ENCODE peak calls at places on chromosomes 1 and 21, in seven cellular contexts. One of them, this sample, is unnamed.
A peak's percentile ranks its signal among the peaks of the same experiment; 100 is the strongest.

GRCh38 chr1:2942410-2942809 is 78.9 kb upstream of the ACTRT2 start:
- DNase-seq in neuronal stem cell: no peak
- DNase-seq in IMR-90: no peak
- DNase-seq in mesendoderm: no peak
- DNase-seq in trophoblast cell: no peak
- DNase-seq in mesenchymal stem cell: no peak
- DNase-seq in H1: no peak
- DNase-seq in this sample: no peak

GRCh38 chr1:203999618-204000017 is 73.3 kb upstream of the SOX13 start:
- DNase-seq in neuronal stem cell: no peak
- DNase-seq in IMR-90: peak; percentile 33
- DNase-seq in mesendoderm: no peak
- DNase-seq in trophoblast cell: peak; percentile 27
- DNase-seq in mesenchymal stem cell: peak; percentile 7
- DNase-seq in H1: no peak
- DNase-seq in this sample: no peak

GRCh38 chr21:34510148-34511142 is 1.6 kb downstream of the KCNE1 start:
- DNase-seq in neuronal stem cell: peak; percentile 37
- DNase-seq in IMR-90: peak; percentile 68
- DNase-seq in mesendoderm: peak; percentile 88
- DNase-seq in trophoblast cell: peak; percentile 77
- DNase-seq in mesenchymal stem cell: peak; percentile 78
- DNase-seq in H1: peak; percentile 88
- DNase-seq in this sample: peak; percentile 88

GRCh38 chr1:8364528-8365442 is 46.9 kb downstream of the SLC45A1 start:
- DNase-seq in neuronal stem cell: no peak
- DNase-seq in IMR-90: no peak
- DNase-seq in mesendoderm: no peak
- DNase-seq in trophoblast cell: no peak
- DNase-seq in mesenchymal stem cell: no peak
- DNase-seq in H1: no peak
- DNase-seq in this sample: no peak

GRCh38 chr1:19130476-19130875 is 79.6 kb downstream of the UBR4 start:
- DNase-seq in neuronal stem cell: no peak
- DNase-seq in IMR-90: no peak
- DNase-seq in mesendoderm: no peak
- DNase-seq in trophoblast cell: no peak
- DNase-seq in mesenchymal stem cell: no peak
- DNase-seq in H1: no peak
- DNase-seq in this sample: no peak

GRCh38 chr1:205531191-205532025 is 26.9 kb downstream of the CDK18 start:
- DNase-seq in neuronal stem cell: no peak
- DNase-seq in IMR-90: no peak
- DNase-seq in mesendoderm: no peak
- DNase-seq in trophoblast cell: no peak
- DNase-seq in mesenchymal stem cell: no peak
- DNase-seq in H1: no peak
- DNase-seq in this sample: no peak

GRCh38 chr1:219124163-219124562 is 49.5 kb upstream of the LYPLAL1 start:
- DNase-seq in neuronal stem cell: no peak
- DNase-seq in IMR-90: no peak
- DNase-seq in mesendoderm: no peak
- DNase-seq in trophoblast cell: no peak
- DNase-seq in mesenchymal stem cell: no peak
- DNase-seq in H1: no peak
- DNase-seq in this sample: no peak

GRCh38 chr1:203305809-203306088 is 430 bp downstream of the BTG2 start:
- DNase-seq in neuronal stem cell: no peak
- DNase-seq in IMR-90: no peak
- DNase-seq in mesendoderm: no peak
- DNase-seq in trophoblast cell: no peak
- DNase-seq in mesenchymal stem cell: no peak
- DNase-seq in H1: no peak
- DNase-seq in this sample: no peak

GRCh38 chr1:54401799-54402198 is 4.4 kb downstream of the SSBP3 start:
- DNase-seq in neuronal stem cell: no peak
- DNase-seq in IMR-90: no peak
- DNase-seq in mesendoderm: no peak
- DNase-seq in trophoblast cell: no peak
- DNase-seq in mesenchymal stem cell: no peak
- DNase-seq in H1: no peak
- DNase-seq in this sample: no peak

GRCh38 chr1:25080294-25081209 is 150.5 kb upstream of the RUNX3 start:
- DNase-seq in neuronal stem cell: no peak
- DNase-seq in IMR-90: peak; percentile 14
- DNase-seq in mesendoderm: peak; percentile 37
- DNase-seq in trophoblast cell: no peak
- DNase-seq in mesenchymal stem cell: peak; percentile 8
- DNase-seq in H1: no peak
- DNase-seq in this sample: no peak

GRCh38 chr1:86018311-86018923 is 138.2 kb downstream of the COL24A1 start:
- DNase-seq in neuronal stem cell: peak; percentile 26
- DNase-seq in IMR-90: peak; percentile 23
- DNase-seq in mesendoderm: peak; percentile 45
- DNase-seq in trophoblast cell: peak; percentile 14
- DNase-seq in mesenchymal stem cell: peak; percentile 49
- DNase-seq in H1: peak; percentile 45
- DNase-seq in this sample: no peak

GRCh38 chr1:40782371-40782956 is 1.1 kb upstream of the KCNQ4 start:
- DNase-seq in neuronal stem cell: no peak
- DNase-seq in IMR-90: no peak
- DNase-seq in mesendoderm: peak; percentile 62
- DNase-seq in trophoblast cell: no peak
- DNase-seq in mesenchymal stem cell: peak; percentile 38
- DNase-seq in H1: peak; percentile 76
- DNase-seq in this sample: peak; percentile 56

DNA sequence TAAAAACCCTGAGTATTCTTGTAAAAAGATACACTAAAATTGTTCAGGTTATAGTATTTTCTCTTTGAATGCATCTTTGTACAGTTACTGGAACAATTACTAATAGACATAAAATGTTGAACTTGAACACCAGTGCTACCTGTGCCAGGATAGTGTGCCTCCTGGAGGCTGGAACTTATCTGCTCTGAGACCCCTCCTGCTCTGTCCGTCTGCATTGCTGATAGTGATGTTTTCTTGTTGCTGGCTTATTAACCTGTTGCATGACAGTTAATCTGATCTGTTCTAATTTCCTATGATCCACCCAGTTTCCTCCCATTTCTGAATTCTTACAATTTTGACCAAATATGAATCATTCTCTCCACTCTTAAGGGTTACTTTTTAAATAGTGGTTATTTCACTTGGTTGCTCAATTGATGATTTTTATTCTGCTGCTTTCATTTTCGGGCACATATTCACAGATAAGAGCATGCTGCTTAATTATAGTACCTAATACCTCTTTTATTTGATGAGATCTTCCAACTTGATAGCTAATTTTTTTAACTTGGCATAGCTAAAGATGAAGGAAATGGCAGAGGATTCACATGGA is 101.4 kb downstream of the CC2D1B start:
- DNase-seq in neuronal stem cell: no peak
- DNase-seq in IMR-90: no peak
- DNase-seq in mesendoderm: no peak
- DNase-seq in trophoblast cell: peak; percentile 45
- DNase-seq in mesenchymal stem cell: no peak
- DNase-seq in H1: no peak
- DNase-seq in this sample: no peak
- H3K18ac ChIP-seq in neuronal stem cell: no peak overlapping the region
- H3K18ac ChIP-seq in IMR-90: no peak overlapping the region
- H3K18ac ChIP-seq in mesendoderm: no peak overlapping the region
- H3K18ac ChIP-seq in trophoblast cell: no peak overlapping the region
- H3K18ac ChIP-seq in mesenchymal stem cell: no peak overlapping the region
- H3K18ac ChIP-seq in H1: no peak overlapping the region
- H3K18ac ChIP-seq in this sample: no peak overlapping the region

DNA sequence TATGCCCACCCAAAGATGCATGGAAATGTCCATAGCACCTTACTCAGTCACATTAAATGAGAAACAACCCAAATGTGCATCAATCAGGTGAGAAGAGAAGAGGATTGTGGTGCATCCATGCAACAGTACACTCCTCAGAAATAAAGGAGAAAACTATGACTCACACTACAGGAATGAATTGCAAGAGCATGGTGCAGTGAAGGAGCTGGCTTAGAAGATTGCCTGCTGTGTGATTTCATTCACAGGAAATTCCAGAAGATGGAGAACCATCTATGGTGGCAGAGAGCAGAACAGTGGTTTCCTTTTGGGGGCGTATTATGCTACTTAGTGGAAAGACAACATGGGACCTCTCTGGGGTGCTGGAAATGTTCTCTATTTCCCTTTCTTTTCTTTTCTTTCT is 278.6 kb upstream of the AJAP1 start:
- DNase-seq in neuronal stem cell: no peak
- DNase-seq in IMR-90: no peak
- DNase-seq in mesendoderm: peak; percentile 53
- DNase-seq in trophoblast cell: no peak
- DNase-seq in mesenchymal stem cell: no peak
- DNase-seq in H1: no peak
- DNase-seq in this sample: no peak
- H3K23ac ChIP-seq in neuronal stem cell: no peak overlapping the region
- H3K23ac ChIP-seq in IMR-90: no peak overlapping the region
- H3K23ac ChIP-seq in mesendoderm: no peak overlapping the region
- H3K23ac ChIP-seq in trophoblast cell: no peak overlapping the region
- H3K23ac ChIP-seq in mesenchymal stem cell: no peak overlapping the region
- H3K23ac ChIP-seq in H1: no peak overlapping the region
- H3K23ac ChIP-seq in this sample: no peak overlapping the region

GRCh38 chr1:179550753-179551682 is 24.7 kb downstream of the NPHS2 start:
- DNase-seq in neuronal stem cell: no peak
- DNase-seq in IMR-90: peak; percentile 63
- DNase-seq in mesendoderm: peak; percentile 70
- DNase-seq in trophoblast cell: peak; percentile 80
- DNase-seq in mesenchymal stem cell: peak; percentile 48
- DNase-seq in H1: no peak
- DNase-seq in this sample: no peak

GRCh38 chr1:179549368-179549700 is 26.4 kb downstream of the NPHS2 start:
- DNase-seq in neuronal stem cell: no peak
- DNase-seq in IMR-90: no peak
- DNase-seq in mesendoderm: no peak
- DNase-seq in trophoblast cell: no peak
- DNase-seq in mesenchymal stem cell: no peak
- DNase-seq in H1: no peak
- DNase-seq in this sample: no peak

GRCh38 chr1:179547021-179547535 is 28.7 kb downstream of the NPHS2 start:
- DNase-seq in neuronal stem cell: no peak
- DNase-seq in IMR-90: no peak
- DNase-seq in mesendoderm: no peak
- DNase-seq in trophoblast cell: peak; percentile 92
- DNase-seq in mesenchymal stem cell: no peak
- DNase-seq in H1: no peak
- DNase-seq in this sample: no peak

GRCh38 chr1:179545316-179545715 is 30.4 kb downstream of the NPHS2 start:
- DNase-seq in neuronal stem cell: no peak
- DNase-seq in IMR-90: no peak
- DNase-seq in mesendoderm: no peak
- DNase-seq in trophoblast cell: no peak
- DNase-seq in mesenchymal stem cell: no peak
- DNase-seq in H1: no peak
- DNase-seq in this sample: no peak

DNA sequence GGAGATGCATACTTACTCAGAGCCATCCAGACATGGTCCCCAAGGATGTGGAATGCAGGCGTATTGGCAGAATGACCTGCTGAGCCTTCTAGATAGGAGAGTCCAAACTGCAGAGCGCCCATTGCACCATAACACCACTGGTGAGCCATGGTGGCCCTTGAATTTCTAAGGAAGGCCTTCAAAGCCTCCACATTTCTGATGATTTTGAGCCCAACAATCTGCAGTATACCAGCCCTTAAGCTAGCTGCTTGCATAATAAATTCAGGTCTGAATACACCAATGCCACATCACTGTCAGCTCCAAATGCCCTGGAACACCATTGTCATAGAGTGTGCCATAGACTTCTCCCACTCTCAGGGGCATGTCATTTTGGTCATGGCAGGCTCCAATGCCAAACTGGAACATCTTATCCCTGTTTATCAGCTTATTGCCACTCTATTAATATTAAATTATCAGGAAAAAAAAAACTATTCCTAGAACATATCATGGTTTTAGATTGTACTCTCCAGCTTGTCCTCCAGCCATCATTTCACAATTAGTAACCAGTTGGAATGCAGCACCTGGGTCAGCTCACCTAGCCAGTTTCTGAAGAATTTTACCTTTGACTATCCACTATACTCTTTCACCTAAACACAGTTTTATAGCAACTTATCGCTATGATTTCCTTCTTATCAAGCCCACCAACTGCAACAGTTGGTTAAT is 26.9 kb downstream of the NPHS2 start:
- DNase-seq in neuronal stem cell: no peak
- DNase-seq in IMR-90: no peak
- DNase-seq in mesendoderm: no peak
- DNase-seq in trophoblast cell: peak; percentile 72
- DNase-seq in mesenchymal stem cell: no peak
- DNase-seq in H1: no peak
- DNase-seq in this sample: no peak
- H3K18ac ChIP-seq in neuronal stem cell: no peak overlapping the region
- H3K18ac ChIP-seq in IMR-90: no peak overlapping the region
- H3K18ac ChIP-seq in mesendoderm: no peak overlapping the region
- H3K18ac ChIP-seq in trophoblast cell: no peak overlapping the region
- H3K18ac ChIP-seq in mesenchymal stem cell: no peak overlapping the region
- H3K18ac ChIP-seq in H1: no peak overlapping the region
- H3K18ac ChIP-seq in this sample: no peak overlapping the region

GRCh38 chr1:73868824-73869223 is 329.2 kb downstream of the LRRIQ3 start:
- DNase-seq in neuronal stem cell: no peak
- DNase-seq in IMR-90: no peak
- DNase-seq in mesendoderm: peak; percentile 10
- DNase-seq in trophoblast cell: no peak
- DNase-seq in mesenchymal stem cell: no peak
- DNase-seq in H1: no peak
- DNase-seq in this sample: no peak
- H3K23ac ChIP-seq in neuronal stem cell: no peak overlapping the region
- H3K23ac ChIP-seq in IMR-90: no peak overlapping the region
- H3K23ac ChIP-seq in mesendoderm: no peak overlapping the region
- H3K23ac ChIP-seq in trophoblast cell: no peak overlapping the region
- H3K23ac ChIP-seq in mesenchymal stem cell: no peak overlapping the region
- H3K23ac ChIP-seq in H1: no peak overlapping the region
- H3K23ac ChIP-seq in this sample: no peak overlapping the region

GRCh38 chr1:91478693-91479234 is 21.9 kb upstream of the CDC7 start:
- DNase-seq in neuronal stem cell: no peak
- DNase-seq in IMR-90: no peak
- DNase-seq in mesendoderm: no peak
- DNase-seq in trophoblast cell: no peak
- DNase-seq in mesenchymal stem cell: no peak
- DNase-seq in H1: no peak
- DNase-seq in this sample: no peak

GRCh38 chr1:91476538-91477217 is 24.0 kb upstream of the CDC7 start:
- DNase-seq in neuronal stem cell: no peak
- DNase-seq in IMR-90: no peak
- DNase-seq in mesendoderm: peak; percentile 25
- DNase-seq in trophoblast cell: no peak
- DNase-seq in mesenchymal stem cell: no peak
- DNase-seq in H1: no peak
- DNase-seq in this sample: no peak
- H3K18ac ChIP-seq in neuronal stem cell: no peak overlapping the region
- H3K18ac ChIP-seq in IMR-90: no peak overlapping the region
- H3K18ac ChIP-seq in mesendoderm: no peak overlapping the region
- H3K18ac ChIP-seq in trophoblast cell: no peak overlapping the region
- H3K18ac ChIP-seq in mesenchymal stem cell: no peak overlapping the region
- H3K18ac ChIP-seq in H1: no peak overlapping the region
- H3K18ac ChIP-seq in this sample: no peak overlapping the region

GRCh38 chr1:29960156-29960755 is 723.9 kb downstream of the PTPRU start:
- DNase-seq in neuronal stem cell: no peak
- DNase-seq in IMR-90: no peak
- DNase-seq in mesendoderm: no peak
- DNase-seq in trophoblast cell: no peak
- DNase-seq in mesenchymal stem cell: no peak
- DNase-seq in H1: no peak
- DNase-seq in this sample: peak; percentile 20
- H3K23ac ChIP-seq in neuronal stem cell: peak overlapping the region; percentile 63
- H3K23ac ChIP-seq in IMR-90: no peak overlapping the region
- H3K23ac ChIP-seq in mesendoderm: no peak overlapping the region
- H3K23ac ChIP-seq in trophoblast cell: no peak overlapping the region
- H3K23ac ChIP-seq in mesenchymal stem cell: no peak overlapping the region
- H3K23ac ChIP-seq in H1: no peak overlapping the region
- H3K23ac ChIP-seq in this sample: no peak overlapping the region

GRCh38 chr1:50257940-50258339 is 149.2 kb downstream of the ELAVL4 start:
- DNase-seq in neuronal stem cell: no peak
- DNase-seq in IMR-90: no peak
- DNase-seq in mesendoderm: no peak
- DNase-seq in trophoblast cell: no peak
- DNase-seq in mesenchymal stem cell: no peak
- DNase-seq in H1: no peak
- DNase-seq in this sample: no peak
- H3K18ac ChIP-seq in neuronal stem cell: no peak overlapping the region
- H3K18ac ChIP-seq in IMR-90: no peak overlapping the region
- H3K18ac ChIP-seq in mesendoderm: no peak overlapping the region
- H3K18ac ChIP-seq in trophoblast cell: no peak overlapping the region
- H3K18ac ChIP-seq in mesenchymal stem cell: no peak overlapping the region
- H3K18ac ChIP-seq in H1: no peak overlapping the region
- H3K18ac ChIP-seq in this sample: no peak overlapping the region

This sample was measured in H9.